ENCODE peak calls at places on chromosomes 3 and 15, in five cellular contexts. One of them, this sample, is unnamed. For H3K4me1, the result is how much of the 10 kb centered on the place peaks cover.

GRCh38 chr15:72070817-72071447 is 47.0 kb downstream of the MYO9A start:
- DNase-seq in endothelial cell of umbilical vein: no peak
- DNase-seq in spleen: no peak
- DNase-seq in heart left ventricle: no peak
- DNase-seq in PC-3: no peak
- DNase-seq in this sample: no peak

GRCh38 chr3:197104738-197105137 is 75.1 kb upstream of the MELTF start:
- DNase-seq in PC-3: no peak
- DNase-seq in spleen: no peak
- DNase-seq in heart left ventricle: no peak
- DNase-seq in endothelial cell of umbilical vein: no peak
- DNase-seq in this sample: no peak

GRCh38 chr3:187027531-187027936 is 97.2 kb downstream of the ST6GAL1 start:
- DNase-seq in endothelial cell of umbilical vein: no peak
- DNase-seq in PC-3: no peak
- DNase-seq in heart left ventricle: no peak
- DNase-seq in spleen: no peak
- DNase-seq in this sample: no peak

GRCh38 chr15:44038801-44039200 is 156.3 kb downstream of the FRMD5 start:
- DNase-seq in heart left ventricle: no peak
- DNase-seq in spleen: no peak
- DNase-seq in endothelial cell of umbilical vein: no peak
- DNase-seq in PC-3: no peak
- DNase-seq in this sample: no peak

GRCh38 chr3:177351757-177352158 is 154.5 kb upstream of the TBL1XR1 start:
- DNase-seq in heart left ventricle: no peak
- DNase-seq in spleen: no peak
- DNase-seq in endothelial cell of umbilical vein: no peak
- DNase-seq in PC-3: no peak
- DNase-seq in this sample: no peak

GRCh38 chr15:68348064-68348463 is 70.5 kb downstream of the FEM1B start:
- DNase-seq in PC-3: no peak
- DNase-seq in spleen: no peak
- DNase-seq in heart left ventricle: no peak
- DNase-seq in endothelial cell of umbilical vein: no peak
- DNase-seq in this sample: no peak

GRCh38 chr3:148205945-148206845 is 491.5 kb upstream of the AGTR1 start:
- DNase-seq in heart left ventricle: no peak
- DNase-seq in endothelial cell of umbilical vein: no peak
- DNase-seq in PC-3: no peak
- DNase-seq in spleen: no peak
- DNase-seq in this sample: no peak

GRCh38 chr15:28922712-28923012 is 36.9 kb downstream of the APBA2 start:
- DNase-seq in heart left ventricle: no peak
- DNase-seq in endothelial cell of umbilical vein: no peak
- DNase-seq in spleen: peak
- DNase-seq in PC-3: no peak
- DNase-seq in this sample: no peak

GRCh38 chr3:141305436-141305835 is 62.9 kb upstream of the ZBTB38 start:
- DNase-seq in endothelial cell of umbilical vein: peak
- DNase-seq in PC-3: peak
- DNase-seq in heart left ventricle: no peak
- DNase-seq in spleen: no peak
- DNase-seq in this sample: peak

GRCh38 chr3:46427929-46428833 is 21.1 kb downstream of the CCRL2 start:
- DNase-seq in spleen: no peak
- DNase-seq in PC-3: peak
- DNase-seq in endothelial cell of umbilical vein: no peak
- DNase-seq in heart left ventricle: no peak
- DNase-seq in this sample: no peak

GRCh38 chr15:41557673-41558399 is 1.2 kb upstream of the TYRO3 start:
- DNase-seq in endothelial cell of umbilical vein: peak
- DNase-seq in heart left ventricle: peak
- DNase-seq in PC-3: peak
- DNase-seq in spleen: peak
- DNase-seq in this sample: peak

GRCh38 chr15:41559239-41559488 is 152 bp downstream of the TYRO3 start:
- DNase-seq in endothelial cell of umbilical vein: no peak
- DNase-seq in heart left ventricle: no peak
- DNase-seq in PC-3: no peak
- DNase-seq in spleen: no peak
- DNase-seq in this sample: no peak

GRCh38 chr15:41559489-41560177 is 621 bp downstream of the TYRO3 start:
- DNase-seq in endothelial cell of umbilical vein: no peak
- DNase-seq in heart left ventricle: no peak
- DNase-seq in spleen: peak
- DNase-seq in PC-3: peak
- DNase-seq in this sample: no peak

GRCh38 chr15:41556657-41557056 is 2.4 kb upstream of the TYRO3 start:
- DNase-seq in PC-3: no peak
- DNase-seq in heart left ventricle: no peak
- DNase-seq in spleen: no peak
- DNase-seq in endothelial cell of umbilical vein: no peak
- DNase-seq in this sample: no peak

GRCh38 chr15:41558400-41559238 is at the start of gene TYRO3:
- DNase-seq in spleen: peak
- DNase-seq in endothelial cell of umbilical vein: peak
- DNase-seq in heart left ventricle: peak
- DNase-seq in PC-3: peak
- DNase-seq in this sample: peak
- H3K4me1 ChIP-seq in spleen: under half
- H3K4me1 ChIP-seq in endothelial cell of umbilical vein: under half
- H3K4me1 ChIP-seq in heart left ventricle: under half
- H3K4me1 ChIP-seq in PC-3: under half
- H3K4me1 ChIP-seq in this sample: under half

GRCh38 chr3:99869621-99870020 is 52.0 kb downstream of the CMSS1 start:
- DNase-seq in spleen: no peak
- DNase-seq in PC-3: no peak
- DNase-seq in heart left ventricle: no peak
- DNase-seq in endothelial cell of umbilical vein: no peak
- DNase-seq in this sample: no peak

GRCh38 chr3:99867594-99868437 is 50.2 kb downstream of the CMSS1 start:
- DNase-seq in spleen: no peak
- DNase-seq in PC-3: no peak
- DNase-seq in heart left ventricle: no peak
- DNase-seq in endothelial cell of umbilical vein: no peak
- DNase-seq in this sample: no peak

GRCh38 chr3:99866167-99866810 is 48.6 kb downstream of the CMSS1 start:
- DNase-seq in spleen: no peak
- DNase-seq in PC-3: peak
- DNase-seq in endothelial cell of umbilical vein: no peak
- DNase-seq in heart left ventricle: no peak
- DNase-seq in this sample: peak

GRCh38 chr3:99870712-99871111 is 53.0 kb downstream of the CMSS1 start:
- DNase-seq in heart left ventricle: no peak
- DNase-seq in endothelial cell of umbilical vein: no peak
- DNase-seq in PC-3: no peak
- DNase-seq in spleen: no peak
- DNase-seq in this sample: no peak

DNA sequence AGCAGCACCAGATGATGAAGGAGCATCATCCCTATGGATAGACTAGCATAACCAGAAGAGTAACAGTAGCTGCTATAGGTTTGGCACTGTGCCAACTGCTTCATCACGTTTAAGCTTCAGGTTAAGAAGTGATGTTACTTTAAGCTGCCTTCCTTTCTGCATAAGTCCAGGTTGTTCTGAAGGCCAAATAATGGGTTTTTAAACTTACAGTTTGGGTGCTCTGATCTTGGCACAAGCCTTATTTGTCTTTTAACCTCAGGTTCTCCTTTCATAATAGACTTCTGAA is 50.7 kb downstream of the CMSS1 start:
- DNase-seq in heart left ventricle: no peak
- DNase-seq in spleen: no peak
- DNase-seq in endothelial cell of umbilical vein: peak
- DNase-seq in PC-3: peak
- DNase-seq in this sample: peak
- H3K4me3 ChIP-seq in heart left ventricle: no peak
- H3K4me3 ChIP-seq in spleen: no peak
- H3K4me3 ChIP-seq in endothelial cell of umbilical vein: no peak
- H3K4me3 ChIP-seq in PC-3: no peak
- H3K4me3 ChIP-seq in this sample: no peak

GRCh38 chr3:152296382-152296781 is 27.7 kb downstream of the MBNL1 start:
- DNase-seq in heart left ventricle: no peak
- DNase-seq in endothelial cell of umbilical vein: no peak
- DNase-seq in spleen: no peak
- DNase-seq in PC-3: no peak
- DNase-seq in this sample: no peak
- H3K4me1 ChIP-seq in heart left ventricle: half or more
- H3K4me1 ChIP-seq in endothelial cell of umbilical vein: under half
- H3K4me1 ChIP-seq in spleen: half or more
- H3K4me1 ChIP-seq in PC-3: under half
- H3K4me1 ChIP-seq in this sample: under half

GRCh38 chr3:74617786-74618185 is 3.3 kb upstream of the CNTN3 start:
- DNase-seq in spleen: no peak
- DNase-seq in endothelial cell of umbilical vein: no peak
- DNase-seq in heart left ventricle: no peak
- DNase-seq in PC-3: no peak
- DNase-seq in this sample: no peak

GRCh38 chr3:74614133-74614967 is at the start of gene CNTN3:
- DNase-seq in heart left ventricle: peak
- DNase-seq in spleen: peak
- DNase-seq in endothelial cell of umbilical vein: no peak
- DNase-seq in PC-3: no peak
- DNase-seq in this sample: peak

GRCh38 chr3:74607803-74608202 is 6.7 kb downstream of the CNTN3 start:
- DNase-seq in PC-3: no peak
- DNase-seq in endothelial cell of umbilical vein: no peak
- DNase-seq in spleen: no peak
- DNase-seq in heart left ventricle: no peak
- DNase-seq in this sample: no peak

GRCh38 chr3:74613566-74613965 is 893 bp downstream of the CNTN3 start:
- DNase-seq in endothelial cell of umbilical vein: no peak
- DNase-seq in heart left ventricle: no peak
- DNase-seq in spleen: no peak
- DNase-seq in PC-3: no peak
- DNase-seq in this sample: peak

DNA sequence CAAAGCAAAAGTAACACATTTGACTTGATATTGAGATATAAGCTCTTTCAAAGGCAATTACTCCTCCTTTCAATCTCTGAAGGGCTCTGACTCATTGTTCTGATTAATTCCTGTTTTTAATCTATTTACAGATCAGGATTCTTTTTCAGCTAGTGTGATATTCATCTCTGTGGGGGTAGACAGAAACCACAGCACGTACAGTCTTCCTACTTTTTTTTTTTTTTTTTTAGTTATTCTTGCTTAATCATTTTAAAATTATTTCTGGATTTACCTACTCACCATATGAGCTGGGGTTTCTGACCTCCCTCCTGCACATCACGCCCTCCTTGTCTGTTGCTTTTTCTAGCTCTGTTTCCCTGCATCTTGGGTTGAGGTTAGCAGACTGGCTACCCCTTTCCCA is 1.4 kb downstream of the CNTN3 start:
- DNase-seq in PC-3: peak
- DNase-seq in endothelial cell of umbilical vein: no peak
- DNase-seq in spleen: no peak
- DNase-seq in heart left ventricle: no peak
- DNase-seq in this sample: peak
- H3K4me3 ChIP-seq in PC-3: no peak
- H3K4me3 ChIP-seq in endothelial cell of umbilical vein: no peak
- H3K4me3 ChIP-seq in spleen: peak
- H3K4me3 ChIP-seq in heart left ventricle: peak
- H3K4me3 ChIP-seq in this sample: peak

GRCh38 chr3:49173116-49173791 is 1.9 kb downstream of the KLHDC8B start:
- DNase-seq in endothelial cell of umbilical vein: peak
- DNase-seq in spleen: no peak
- DNase-seq in heart left ventricle: peak
- DNase-seq in PC-3: no peak
- DNase-seq in this sample: no peak

GRCh38 chr3:49172616-49173041 is 1.2 kb downstream of the KLHDC8B start:
- DNase-seq in PC-3: no peak
- DNase-seq in spleen: no peak
- DNase-seq in endothelial cell of umbilical vein: peak
- DNase-seq in heart left ventricle: no peak
- DNase-seq in this sample: no peak

GRCh38 chr3:49173792-49174170 is 2.4 kb downstream of the KLHDC8B start:
- DNase-seq in PC-3: no peak
- DNase-seq in endothelial cell of umbilical vein: no peak
- DNase-seq in spleen: no peak
- DNase-seq in heart left ventricle: no peak
- DNase-seq in this sample: no peak

GRCh38 chr3:49175530-49175929 is 4.1 kb downstream of the KLHDC8B start:
- DNase-seq in endothelial cell of umbilical vein: no peak
- DNase-seq in heart left ventricle: no peak
- DNase-seq in PC-3: no peak
- DNase-seq in spleen: no peak
- DNase-seq in this sample: no peak

DNA sequence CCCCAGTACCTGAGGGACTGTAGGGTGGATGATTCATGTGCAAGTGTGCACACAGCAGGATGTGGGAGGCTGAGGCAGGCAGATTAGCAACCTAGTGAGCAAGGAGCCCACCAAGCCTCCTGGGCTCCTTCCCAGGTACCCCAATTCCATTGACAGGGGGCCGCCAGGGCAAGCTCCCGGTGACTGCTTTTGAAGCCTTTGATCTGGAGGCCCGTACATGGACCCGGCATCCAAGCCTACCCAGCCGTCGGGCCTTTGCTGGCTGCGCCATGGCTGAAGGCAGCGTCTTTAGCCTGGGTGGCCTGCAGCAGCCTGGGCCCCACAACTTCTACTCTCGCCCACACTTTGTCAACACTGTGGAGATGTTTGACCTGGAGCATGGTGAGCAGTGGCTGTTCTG is 3.2 kb downstream of the KLHDC8B start:
- DNase-seq in PC-3: no peak
- DNase-seq in endothelial cell of umbilical vein: no peak
- DNase-seq in heart left ventricle: no peak
- DNase-seq in spleen: no peak
- DNase-seq in this sample: no peak
- H3K4me1 ChIP-seq in PC-3: under half
- H3K4me1 ChIP-seq in endothelial cell of umbilical vein: under half
- H3K4me1 ChIP-seq in heart left ventricle: half or more
- H3K4me1 ChIP-seq in spleen: under half
- H3K4me1 ChIP-seq in this sample: under half

This sample was measured in mammary epithelial cell.